ENCODE peak calls at places on chromosomes 13 and 19, in five cellular contexts. V is H9, S is IMR-90, Y is neuronal stem cell, L is mesenchymal stem cell. F is an unnamed sample.

GRCh38 chr13:27533155-27533643 is 82.8 kb upstream of the MTIF3 start:
- DNase-seq in S (peak), V (peak), L (peak), Y (peak), F (peak)

GRCh38 chr13:93496985-93497673 is 270.5 kb downstream of the GPC6 start:
- DNase-seq in L (peak), V (no peak), S (no peak), Y (no peak), F (no peak)

GRCh38 chr19:54255105-54255775 is 1.8 kb downstream of the LILRB5 start:
- DNase-seq in Y (no peak), S (no peak), L (no peak), V (peak), F (no peak)

GRCh38 chr13:73141292-73141771 is 82.5 kb downstream of the KLF5 start:
- DNase-seq in Y (peak), S (peak), L (peak), V (no peak), F (no peak)

GRCh38 chr13:111247552-111247951 is 72.9 kb upstream of the TEX29 start:
- DNase-seq in Y (no peak), L (no peak), V (no peak), S (no peak), F (no peak)

GRCh38 chr19:5627395-5627904 is 4.6 kb downstream of the SAFB start:
- DNase-seq in L (peak), Y (no peak), V (peak), S (peak), F (peak)

GRCh38 chr19:57348136-57348535 is 2.9 kb upstream of the ZNF304 start:
- DNase-seq in V (no peak), L (peak), S (peak), Y (no peak), F (no peak)

GRCh38 chr19:5891938-5892771 is 11.4 kb downstream of the NDUFA11 start:
- DNase-seq in S (peak), Y (peak), V (peak), L (peak), F (peak)

GRCh38 chr13:27120011-27120410 is 51.6 kb downstream of the USP12 start:
- DNase-seq in S (peak), L (no peak), V (no peak), Y (no peak), F (no peak)

GRCh38 chr19:44346556-44346955 is 9.9 kb downstream of the ZNF112 start:
- DNase-seq in V (no peak), S (no peak), L (no peak), Y (no peak), F (no peak)

GRCh38 chr19:35265126-35265995 is 3.4 kb upstream of the USF2 start:
- DNase-seq in L (no peak), V (peak), S (no peak), Y (no peak), F (no peak)

GRCh38 chr19:13574933-13575332 is 68.7 kb upstream of the CACNA1A start:
- DNase-seq in L (no peak), V (peak), S (peak), Y (no peak), F (no peak)

GRCh38 chr19:7983286-7983950 is 22.0 kb downstream of the ELAVL1 start:
- DNase-seq in Y (no peak), L (no peak), V (no peak), S (no peak), F (no peak)

GRCh38 chr19:45508931-45509691 is 1.8 kb downstream of the VASP start:
- DNase-seq in L (peak), S (peak), Y (peak), V (peak), F (peak)

GRCh38 chr19:30317403-30317802 is 54.8 kb upstream of the ZNF536 start:
- DNase-seq in S (no peak), L (no peak), V (peak), Y (no peak), F (no peak)

GRCh38 chr19:343941-344624 is 513 bp downstream of the MIER2 start:
- DNase-seq in L (peak), V (no peak), S (no peak), Y (peak), F (peak)

GRCh38 chr13:24683833-24684599 is 3.8 kb downstream of the ATP12A start:
- DNase-seq in L (peak), Y (peak), S (peak), V (peak), F (no peak)

GRCh38 chr19:46350758-46351159 is 3.9 kb downstream of the PPP5C start:
- DNase-seq in S (no peak), Y (no peak), L (no peak), V (no peak), F (no peak)

GRCh38 chr13:103815619-103816018 is 749.4 kb upstream of the SLC10A2 start:
- DNase-seq in V (no peak), Y (no peak), S (no peak), L (no peak), F (no peak)

GRCh38 chr19:14472202-14472961 is 2.8 kb downstream of the PTGER1 start:
- DNase-seq in Y (peak), V (peak), L (peak), S (peak), F (peak)

GRCh38 chr13:110509478-110509926 is 52.0 kb downstream of the RAB20 start:
- DNase-seq in Y (no peak), L (peak), S (peak), V (no peak), F (no peak)

GRCh38 chr19:42606660-42607351 is 12.1 kb upstream of the CEACAM8 start:
- DNase-seq in Y (peak), L (no peak), S (peak), V (peak), F (peak)

GRCh38 chr13:46295531-46296464 is 84.1 kb downstream of the LRRC63 start:
- DNase-seq in S (peak), V (no peak), Y (no peak), L (peak), F (peak)

GRCh38 chr13:99301056-99301838 is 6.0 kb downstream of the GPR183 start:
- DNase-seq in S (no peak), V (no peak), Y (no peak), L (no peak), F (no peak)

GRCh38 chr13:94168784-94169512 is 310.5 kb downstream of the DCT start:
- DNase-seq in S (peak), L (no peak), Y (no peak), V (no peak), F (no peak)

GRCh38 chr19:19338082-19338481 is 17.5 kb downstream of the MAU2 start:
- DNase-seq in S (peak), L (no peak), V (no peak), Y (no peak), F (no peak)

GRCh38 chr13:38563739-38564138 is 123.1 kb upstream of the FREM2 start:
- DNase-seq in Y (no peak), L (no peak), V (no peak), S (no peak), F (no peak)

DNA sequence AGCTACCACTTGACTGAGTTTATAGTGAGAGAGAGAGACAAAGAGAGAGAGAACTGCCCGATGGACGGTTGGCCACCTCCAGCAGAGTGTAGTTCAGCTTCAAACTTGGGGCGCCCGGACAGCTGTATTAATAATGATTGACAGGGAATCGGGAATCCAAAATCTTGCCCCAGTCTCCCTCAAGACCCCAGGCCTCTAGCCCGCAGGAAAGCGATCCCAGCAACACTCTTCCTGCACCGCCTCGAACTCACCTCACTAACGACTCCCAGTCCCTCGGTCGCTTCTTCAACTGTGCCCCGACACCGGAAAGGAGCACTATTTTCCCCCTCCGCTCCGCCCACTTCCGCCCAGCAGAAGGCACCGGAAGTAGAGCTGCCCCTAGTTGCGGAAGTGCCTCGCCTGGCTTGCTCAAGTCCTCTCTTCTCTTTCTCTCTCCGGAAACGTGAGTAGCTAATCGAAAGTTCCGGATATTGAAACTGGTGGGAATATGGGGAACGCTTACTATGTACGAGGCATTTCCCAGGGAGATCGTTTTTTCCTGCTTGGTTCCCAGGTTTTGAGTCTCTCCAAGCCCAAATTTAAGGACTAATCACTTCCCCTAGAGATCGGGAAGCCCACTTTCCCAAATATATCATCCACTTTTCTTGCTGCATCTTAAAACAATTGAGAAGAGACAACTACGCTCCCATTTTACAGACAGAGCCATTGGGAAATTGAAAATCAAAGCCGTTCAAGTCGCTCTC is at the start of gene NOSIP:
- DNase-seq in V (peak), L (peak), Y (peak), S (peak), F (peak)
- H4K91ac ChIP-seq in V (no peak), L (no peak), Y (no peak), S (peak), F (peak)

GRCh38 chr19:38615007-38615581 is 2.7 kb downstream of the MAP4K1 start:
- DNase-seq in Y (no peak), V (no peak), L (no peak), S (no peak), F (no peak)

GRCh38 chr19:38617764-38618589 is at the start of gene MAP4K1:
- DNase-seq in V (no peak), Y (no peak), L (no peak), S (no peak), F (no peak)

GRCh38 chr19:38618590-38619360 is at the start of gene EIF3K:
- DNase-seq in Y (peak), V (peak), L (peak), S (peak), F (peak)

GRCh38 chr19:38616265-38616664 is 1.5 kb downstream of the MAP4K1 start:
- DNase-seq in V (no peak), Y (no peak), S (no peak), L (no peak), F (no peak)

GRCh38 chr19:38617283-38617763 is 430 bp downstream of the MAP4K1 start:
- DNase-seq in L (no peak), V (no peak), S (no peak), Y (no peak), F (no peak)
- H3K9ac ChIP-seq in L (no peak), V (no peak), S (no peak), Y (no peak), F (no peak)

GRCh38 chr19:47778089-47778953 is at the start of gene SELENOW:
- DNase-seq in V (peak), Y (peak), L (peak), S (peak), F (peak)
- H4K91ac ChIP-seq in V (no peak), Y (no peak), L (peak), S (peak), F (peak)

GRCh38 chr13:34208326-34208725 is 390.4 kb downstream of the RFC3 start:
- DNase-seq in L (peak), V (no peak), Y (no peak), S (peak), F (no peak)
- H3K9ac ChIP-seq in L (peak), V (no peak), Y (no peak), S (no peak), F (no peak)

DNA sequence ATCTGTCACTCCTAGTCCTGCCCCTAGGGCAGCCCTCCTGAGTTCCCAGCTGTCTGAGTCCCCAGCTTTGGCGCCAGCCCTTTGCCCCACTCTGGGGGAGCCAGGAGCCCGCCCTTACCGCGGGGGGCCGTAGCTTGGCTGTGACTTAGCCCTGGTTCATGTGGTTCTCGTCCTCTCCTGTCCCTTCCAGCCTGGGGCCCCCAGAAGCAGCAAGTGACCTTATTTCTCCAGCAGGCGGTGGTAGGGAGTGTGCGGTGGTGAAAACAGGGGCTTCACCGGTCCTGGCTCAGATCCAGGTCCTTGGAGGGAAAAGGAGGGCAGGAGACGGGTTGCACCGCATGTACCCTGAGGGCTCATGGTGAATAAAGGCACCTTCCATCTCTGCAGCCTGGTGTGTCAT is 7.9 kb downstream of the GIPC3 start:
- DNase-seq in S (no peak), V (peak), L (no peak), Y (no peak), F (no peak)
- H4K91ac ChIP-seq in S (no peak), V (no peak), L (peak), Y (no peak), F (no peak)

GRCh38 chr19:17538684-17539287 is 16.7 kb upstream of the COLGALT1 start:
- DNase-seq in V (no peak), L (peak), S (no peak), Y (no peak), F (no peak)

GRCh38 chr19:17541184-17541759 is 14.2 kb upstream of the COLGALT1 start:
- DNase-seq in Y (no peak), S (no peak), L (no peak), V (no peak), F (no peak)

GRCh38 chr19:17540174-17540573 is 15.3 kb upstream of the COLGALT1 start:
- DNase-seq in L (no peak), V (no peak), S (no peak), Y (no peak), F (no peak)

GRCh38 chr19:17542042-17542441 is 13.4 kb upstream of the COLGALT1 start:
- DNase-seq in L (no peak), V (no peak), Y (no peak), S (no peak), F (no peak)

GRCh38 chr19:17539288-17540117 is 15.9 kb upstream of the COLGALT1 start:
- DNase-seq in S (peak), L (peak), Y (peak), V (peak), F (peak)
- H3K9ac ChIP-seq in S (peak), L (peak), Y (peak), V (no peak), F (no peak)